ENCODE peak calls at places on chromosomes 5 and 9, in four cellular contexts. One of them, this sample, is unnamed.

GRCh38 chr9:129414377-129415021 is 206.4 kb downstream of the C9orf50 start:
- DNase-seq in retina: no peak
- DNase-seq in NCI-H1694: no peak
- DNase-seq in H9: no peak
- DNase-seq in this sample: peak

GRCh38 chr5:157116483-157116954 is 7.7 kb upstream of the HAVCR2 start:
- DNase-seq in retina: no peak
- DNase-seq in NCI-H1694: no peak
- DNase-seq in H9: no peak
- DNase-seq in this sample: no peak

GRCh38 chr5:125719681-125720676 is 703.2 kb upstream of the GRAMD2B start:
- DNase-seq in retina: peak
- DNase-seq in NCI-H1694: no peak
- DNase-seq in H9: no peak
- DNase-seq in this sample: peak

GRCh38 chr5:150257424-150257823 is 32.1 kb downstream of the CAMK2A start:
- DNase-seq in retina: no peak
- DNase-seq in NCI-H1694: no peak
- DNase-seq in H9: no peak
- DNase-seq in this sample: no peak

GRCh38 chr9:14281136-14281795 is 32.7 kb downstream of the NFIB start:
- DNase-seq in retina: no peak
- DNase-seq in NCI-H1694: no peak
- DNase-seq in H9: no peak
- DNase-seq in this sample: no peak

GRCh38 chr9:127977877-127978647 is 2.7 kb downstream of the EEIG1 start:
- DNase-seq in retina: peak
- DNase-seq in NCI-H1694: no peak
- DNase-seq in H9: no peak
- DNase-seq in this sample: peak

GRCh38 chr9:86500031-86500430 is 145.8 kb upstream of the TUT7 start:
- DNase-seq in retina: no peak
- DNase-seq in NCI-H1694: no peak
- DNase-seq in H9: no peak
- DNase-seq in this sample: no peak

GRCh38 chr5:111389390-111390082 is 122.8 kb downstream of the STARD4 start:
- DNase-seq in retina: no peak
- DNase-seq in NCI-H1694: no peak
- DNase-seq in H9: no peak
- DNase-seq in this sample: no peak

GRCh38 chr5:139131062-139131856 is 66.9 kb downstream of the SIL1 start:
- DNase-seq in retina: no peak
- DNase-seq in NCI-H1694: peak
- DNase-seq in H9: no peak
- DNase-seq in this sample: peak

GRCh38 chr5:107979900-107980299 is 309.2 kb upstream of the EFNA5 start:
- DNase-seq in retina: no peak
- DNase-seq in NCI-H1694: no peak
- DNase-seq in H9: no peak
- DNase-seq in this sample: no peak

GRCh38 chr5:83011990-83012389 is 65.2 kb downstream of the TMEM167A start:
- DNase-seq in retina: no peak
- DNase-seq in NCI-H1694: no peak
- DNase-seq in H9: no peak
- DNase-seq in this sample: no peak

GRCh38 chr9:35406183-35406959 is 83.5 kb upstream of the RUSC2 start:
- DNase-seq in retina: peak
- DNase-seq in NCI-H1694: no peak
- DNase-seq in H9: peak
- DNase-seq in this sample: peak

GRCh38 chr9:23771746-23772145 is 54.3 kb downstream of the ELAVL2 start:
- DNase-seq in retina: no peak
- DNase-seq in NCI-H1694: no peak
- DNase-seq in H9: no peak
- DNase-seq in this sample: no peak

GRCh38 chr9:129258823-129259301 is 80.8 kb upstream of the IER5L start:
- DNase-seq in retina: no peak
- DNase-seq in NCI-H1694: no peak
- DNase-seq in H9: no peak
- DNase-seq in this sample: no peak

GRCh38 chr9:15374310-15374709 is 48.4 kb upstream of the SNAPC3 start:
- DNase-seq in retina: no peak
- DNase-seq in NCI-H1694: no peak
- DNase-seq in H9: no peak
- DNase-seq in this sample: no peak

GRCh38 chr5:76818844-76819831 is at the start of gene F2RL1:
- DNase-seq in retina: peak
- DNase-seq in NCI-H1694: no peak
- DNase-seq in H9: peak
- DNase-seq in this sample: peak

GRCh38 chr9:132241840-132242620 is 80.2 kb downstream of the NTNG2 start:
- DNase-seq in retina: peak
- DNase-seq in NCI-H1694: no peak
- DNase-seq in H9: peak
- DNase-seq in this sample: peak

GRCh38 chr9:33750839-33751339 is 44.5 kb upstream of the PRSS3 start:
- DNase-seq in retina: peak
- DNase-seq in NCI-H1694: no peak
- DNase-seq in H9: no peak
- DNase-seq in this sample: peak

GRCh38 chr5:122942164-122942914 is 94.2 kb downstream of the PPIC start:
- DNase-seq in retina: no peak
- DNase-seq in NCI-H1694: no peak
- DNase-seq in H9: no peak
- DNase-seq in this sample: no peak

GRCh38 chr9:89439571-89439970 is 58.3 kb downstream of the SEMA4D start:
- DNase-seq in retina: no peak
- DNase-seq in NCI-H1694: no peak
- DNase-seq in H9: no peak
- DNase-seq in this sample: no peak

GRCh38 chr9:79944991-79945390 is 373.2 kb downstream of the TLE4 start:
- DNase-seq in retina: no peak
- DNase-seq in NCI-H1694: no peak
- DNase-seq in H9: no peak
- DNase-seq in this sample: no peak

GRCh38 chr9:93679536-93680444 is 103.4 kb downstream of the PHF2 start:
- DNase-seq in retina: no peak
- DNase-seq in NCI-H1694: no peak
- DNase-seq in H9: peak
- DNase-seq in this sample: no peak

GRCh38 chr5:123164019-123164418 is 75.0 kb downstream of the PRDM6 start:
- DNase-seq in retina: no peak
- DNase-seq in NCI-H1694: no peak
- DNase-seq in H9: no peak
- DNase-seq in this sample: no peak

GRCh38 chr5:51345106-51345505 is 38.1 kb upstream of the ISL1 start:
- DNase-seq in retina: no peak
- DNase-seq in NCI-H1694: no peak
- DNase-seq in H9: no peak
- DNase-seq in this sample: no peak

GRCh38 chr5:33997331-33997983 is 10.4 kb downstream of the AMACR start:
- DNase-seq in retina: peak
- DNase-seq in NCI-H1694: peak
- DNase-seq in H9: peak
- DNase-seq in this sample: peak

GRCh38 chr9:110399983-110400382 is 62.3 kb upstream of the TXNDC8 start:
- DNase-seq in retina: no peak
- DNase-seq in NCI-H1694: no peak
- DNase-seq in H9: no peak
- DNase-seq in this sample: no peak

GRCh38 chr9:8570776-8571175 is 771.2 kb upstream of the DMAC1 start:
- DNase-seq in retina: no peak
- DNase-seq in NCI-H1694: no peak
- DNase-seq in H9: no peak
- DNase-seq in this sample: no peak